ENCODE peak calls at places on chromosomes 3 and 15, in nine cellular contexts. P is GM23338, H is HCT116, B is GM23248, I is hepatocyte, G is MM.1S, Q is SK-N-SH, S is PC-9, T is PC-3. Y is an unnamed sample. For H3K9me2, the result is how much of the 10 kb centered on the place peaks cover.

GRCh38 chr3:44557074-44557473 is 2.1 kb downstream of the ZKSCAN7 start:
- DNase-seq in H (no peak), G (no peak), P (no peak), S (no peak), T (no peak), Q (no peak), B (no peak), I (no peak), Y (no peak)

GRCh38 chr15:26889298-26889898 is 22.5 kb downstream of the GABRA5 start:
- DNase-seq in G (peak), P (peak), I (peak), Q (peak), H (peak), S (no peak), B (peak), T (peak), Y (peak)

GRCh38 chr3:72766866-72767265 is 81.4 kb downstream of the SHQ1 start:
- DNase-seq in P (peak), B (no peak), S (no peak), Q (no peak), H (no peak), I (no peak), T (no peak), G (no peak), Y (no peak)

GRCh38 chr3:161821591-161821990 is 325.0 kb downstream of the OTOL1 start:
- DNase-seq in P (no peak), Q (no peak), I (no peak), G (no peak), S (no peak), B (no peak), T (peak), H (no peak), Y (no peak)

GRCh38 chr15:66027268-66027806 is 158.0 kb downstream of the RAB11A start:
- DNase-seq in S (peak), H (peak), P (no peak), T (peak), B (no peak), G (no peak), Q (no peak), I (no peak), Y (no peak)

GRCh38 chr3:52623234-52623792 is 62.4 kb downstream of the PBRM1 start:
- DNase-seq in G (no peak), H (no peak), T (no peak), I (no peak), P (no peak), B (no peak), S (no peak), Q (no peak), Y (no peak)

GRCh38 chr15:43896543-43896942 is 69.7 kb downstream of the WDR76 start:
- DNase-seq in T (peak), Q (no peak), I (no peak), H (no peak), G (no peak), S (no peak), B (no peak), P (no peak), Y (no peak)

GRCh38 chr3:129736070-129736469 is 129.6 kb upstream of the PLXND1 start:
- DNase-seq in P (no peak), H (no peak), S (no peak), T (no peak), Q (no peak), B (no peak), G (no peak), I (no peak), Y (no peak)

GRCh38 chr3:124281453-124282316 is 289.8 kb upstream of the ROPN1 start:
- DNase-seq in P (peak), H (no peak), T (peak), B (peak), Q (peak), G (peak), I (peak), S (no peak), Y (peak)

GRCh38 chr15:50302581-50302980 is 37.1 kb upstream of the HDC start:
- DNase-seq in S (no peak), I (no peak), Q (no peak), P (no peak), B (no peak), H (no peak), T (no peak), G (no peak), Y (no peak)

GRCh38 chr3:20186600-20187004 is 596 bp upstream of the SGO1 start:
- DNase-seq in H (no peak), I (peak), B (peak), S (no peak), T (no peak), G (no peak), Q (peak), P (peak), Y (no peak)

GRCh38 chr15:24955549-24955929 is 752 bp downstream of the SNRPN start:
- DNase-seq in P (no peak), T (no peak), I (peak), Q (peak), S (no peak), B (no peak), H (no peak), G (no peak), Y (no peak)

GRCh38 chr3:32460031-32460749 is 42.5 kb downstream of the CMTM6 start:
- DNase-seq in S (no peak), B (no peak), I (peak), T (no peak), P (peak), H (no peak), G (peak), Q (no peak), Y (peak)

GRCh38 chr3:43858052-43858701 is 167.4 kb downstream of the ABHD5 start:
- DNase-seq in B (no peak), I (no peak), Q (no peak), S (no peak), T (no peak), P (peak), H (no peak), G (peak), Y (no peak)

GRCh38 chr3:171028025-171028778 is 1.7 kb upstream of the SLC2A2 start:
- DNase-seq in S (peak), B (peak), Q (peak), T (no peak), H (no peak), P (peak), G (no peak), I (peak), Y (no peak)

GRCh38 chr15:80093854-80094418 is 34.5 kb downstream of the ZFAND6 start:
- DNase-seq in S (no peak), B (no peak), P (peak), H (no peak), I (peak), G (no peak), T (peak), Q (peak), Y (no peak)

GRCh38 chr3:58049143-58049785 is 41.0 kb downstream of the FLNB start:
- DNase-seq in B (peak), G (no peak), Q (no peak), T (peak), I (peak), P (peak), H (peak), S (peak), Y (no peak)

GRCh38 chr15:79479616-79480015 is 47.5 kb downstream of the MINAR1 start:
- DNase-seq in P (no peak), Q (no peak), H (no peak), G (no peak), T (no peak), S (no peak), B (no peak), I (no peak), Y (no peak)

GRCh38 chr3:33915796-33916589 is 117.6 kb downstream of the PDCD6IP start:
- DNase-seq in S (no peak), G (no peak), I (no peak), P (peak), T (peak), Q (peak), H (no peak), B (peak), Y (peak)

GRCh38 chr15:64599716-64600115 is 139.3 kb downstream of the ZNF609 start:
- DNase-seq in S (no peak), B (peak), I (no peak), H (no peak), Q (no peak), T (peak), P (no peak), G (no peak), Y (no peak)

GRCh38 chr3:71859128-71859519 is 74.2 kb upstream of the PROK2 start:
- DNase-seq in H (peak), G (peak), P (peak), Q (peak), I (peak), B (peak), T (peak), S (no peak), Y (peak)

GRCh38 chr3:101036213-101036618 is 43.0 kb upstream of the ABI3BP start:
- DNase-seq in G (no peak), H (peak), B (peak), I (peak), T (peak), Q (no peak), P (peak), S (peak), Y (no peak)

GRCh38 chr15:33722005-33722672 is 246.2 kb upstream of the CHRM5 start:
- DNase-seq in G (no peak), I (no peak), Q (no peak), T (peak), P (no peak), S (no peak), B (peak), H (no peak), Y (peak)

GRCh38 chr3:134136604-134137003 is 106.9 kb upstream of the SLCO2A1 start:
- DNase-seq in B (no peak), G (no peak), T (no peak), P (no peak), I (no peak), H (no peak), S (no peak), Q (no peak), Y (no peak)

GRCh38 chr3:197878427-197878826 is 71.6 kb upstream of the RPL35A start:
- DNase-seq in S (no peak), T (no peak), P (no peak), H (no peak), B (no peak), I (no peak), G (no peak), Q (no peak), Y (no peak)

GRCh38 chr3:47850062-47850802 is 47.3 kb downstream of the DHX30 start:
- DNase-seq in Q (peak), G (no peak), B (peak), I (peak), S (no peak), T (peak), H (no peak), P (peak), Y (peak)

GRCh38 chr3:152268501-152269422 is at the start of gene MBNL1:
- DNase-seq in S (peak), B (peak), Q (peak), G (peak), T (peak), I (peak), P (peak), H (peak), Y (peak)

GRCh38 chr3:51388286-51389029 is 2.6 kb upstream of the RBM15B start:
- DNase-seq in B (peak), S (peak), I (peak), H (peak), G (no peak), P (peak), T (peak), Q (no peak), Y (peak)

GRCh38 chr15:77091072-77091471 is 20.2 kb upstream of the TSPAN3 start:
- DNase-seq in P (no peak), I (no peak), G (no peak), S (no peak), T (no peak), B (no peak), Q (no peak), H (no peak), Y (no peak)

GRCh38 chr3:143511174-143511879 is 336.9 kb downstream of the SLC9A9 start:
- DNase-seq in H (no peak), G (no peak), Q (no peak), S (no peak), B (no peak), P (no peak), T (no peak), I (no peak), Y (no peak)

GRCh38 chr15:101698314-101698713 is 26.0 kb downstream of the TARS3 start:
- DNase-seq in H (no peak), Q (no peak), I (no peak), S (no peak), B (peak), G (no peak), P (no peak), T (no peak), Y (no peak)

GRCh38 chr15:36707884-36708430 is 128.5 kb downstream of the CDIN1 start:
- DNase-seq in T (no peak), G (no peak), H (no peak), S (no peak), Q (no peak), B (no peak), I (no peak), P (peak), Y (no peak)
- H3K9me2 ChIP-seq in T (under half), G (under half), H (under half), S (under half), Q (under half), B (under half), I (under half), P (under half), Y (under half)

DNA sequence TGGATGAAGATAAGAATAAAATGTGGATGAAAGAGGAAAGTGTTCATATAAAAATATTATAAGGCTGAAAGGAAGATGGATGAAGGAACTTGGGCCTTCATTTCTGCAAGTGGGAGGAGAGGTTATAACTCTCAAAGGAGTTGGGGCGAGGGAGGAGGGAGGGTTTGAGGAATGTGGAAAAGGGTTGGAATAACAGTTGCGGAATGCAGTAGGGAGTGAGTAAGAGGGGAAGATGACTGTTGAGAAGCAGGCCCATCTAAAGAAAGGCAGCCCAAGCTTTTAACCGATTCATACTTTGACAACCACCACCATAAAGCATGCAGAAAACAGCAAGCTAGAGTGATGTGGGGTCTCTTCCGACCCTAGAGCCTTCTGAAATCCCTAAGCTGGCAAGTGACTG is 8.3 kb upstream of the TM4SF4 start:
- DNase-seq in Q (no peak), B (peak), S (no peak), H (no peak), P (peak), I (no peak), T (peak), G (no peak), Y (no peak)
- H2AFZ ChIP-seq in Q (peak), B (peak), S (no peak), H (no peak), P (peak), I (no peak), T (peak), G (no peak), Y (no peak)

GRCh38 chr15:63408514-63408913 is 26.9 kb upstream of the CA12 start:
- DNase-seq in P (no peak), I (no peak), B (peak), H (no peak), T (no peak), Q (no peak), G (no peak), S (no peak), Y (no peak)

GRCh38 chr15:63405683-63406456 is 24.2 kb upstream of the CA12 start:
- DNase-seq in Q (no peak), H (no peak), B (no peak), G (no peak), P (no peak), I (no peak), S (no peak), T (no peak), Y (peak)

GRCh38 chr15:63405159-63405558 is 23.5 kb upstream of the CA12 start:
- DNase-seq in H (no peak), Q (no peak), S (no peak), T (no peak), G (no peak), P (no peak), B (no peak), I (no peak), Y (no peak)

GRCh38 chr15:63407612-63408011 is 26.0 kb upstream of the CA12 start:
- DNase-seq in T (peak), B (no peak), I (no peak), Q (peak), P (no peak), H (no peak), G (no peak), S (no peak), Y (no peak)

GRCh38 chr15:63409179-63409578 is 27.5 kb upstream of the CA12 start:
- DNase-seq in H (no peak), Q (no peak), B (no peak), P (no peak), S (no peak), G (no peak), T (no peak), I (no peak), Y (no peak)
- H3K9me2 ChIP-seq in H (under half), Q (under half), B (under half), P (under half), S (under half), G (under half), T (under half), I (under half), Y (under half)

GRCh38 chr3:8266679-8267267 is 234.8 kb upstream of the LMCD1 start:
- DNase-seq in P (peak), T (peak), I (no peak), G (no peak), B (peak), Q (no peak), H (no peak), S (peak), Y (peak)
- H2AFZ ChIP-seq in P (no peak), T (no peak), I (no peak), G (no peak), B (no peak), Q (no peak), H (no peak), S (no peak), Y (no peak)

DNA sequence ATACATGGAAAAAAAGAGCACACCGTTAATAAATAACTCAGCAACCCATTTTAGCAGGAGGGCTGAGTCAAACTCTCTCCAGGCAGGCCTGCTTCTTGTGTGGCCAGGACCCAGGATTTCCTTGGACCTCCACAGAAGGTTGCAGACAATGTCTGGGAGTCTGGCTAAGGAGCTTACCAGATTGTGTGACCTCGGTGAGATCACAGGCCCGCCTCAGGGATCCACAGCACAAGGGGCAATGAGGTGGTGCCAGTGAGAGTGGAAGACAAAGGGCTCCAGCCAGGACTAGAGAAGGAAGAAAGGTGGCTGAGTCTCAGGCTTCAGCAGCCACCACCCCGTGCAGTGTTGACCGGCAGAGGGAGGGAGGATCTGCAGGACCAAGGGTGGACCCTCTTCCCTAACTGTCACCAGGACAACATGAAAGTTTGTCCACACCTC is 32.2 kb upstream of the SEC22A start:
- DNase-seq in T (no peak), G (no peak), Q (no peak), I (no peak), H (no peak), B (peak), S (no peak), P (peak), Y (no peak)
- H3K9me2 ChIP-seq in T (under half), G (under half), Q (under half), I (under half), H (under half), B (under half), S (under half), P (under half), Y (under half)

GRCh38 chr3:67683522-67683921 is 29.1 kb upstream of the SUCLG2 start:
- DNase-seq in P (no peak), B (no peak), G (no peak), T (no peak), H (no peak), S (no peak), Q (no peak), I (no peak), Y (peak)

GRCh38 chr3:67688231-67688630 is 33.8 kb upstream of the SUCLG2 start:
- DNase-seq in T (no peak), G (no peak), I (no peak), H (no peak), Q (no peak), P (no peak), B (no peak), S (no peak), Y (no peak)

GRCh38 chr3:67689806-67690205 is 35.4 kb upstream of the SUCLG2 start:
- DNase-seq in H (no peak), Q (no peak), P (no peak), G (no peak), I (no peak), T (no peak), S (no peak), B (no peak), Y (no peak)

GRCh38 chr3:67686067-67686466 is 31.7 kb upstream of the SUCLG2 start:
- DNase-seq in G (no peak), Q (no peak), I (no peak), P (no peak), S (no peak), T (no peak), B (no peak), H (no peak), Y (peak)

DNA sequence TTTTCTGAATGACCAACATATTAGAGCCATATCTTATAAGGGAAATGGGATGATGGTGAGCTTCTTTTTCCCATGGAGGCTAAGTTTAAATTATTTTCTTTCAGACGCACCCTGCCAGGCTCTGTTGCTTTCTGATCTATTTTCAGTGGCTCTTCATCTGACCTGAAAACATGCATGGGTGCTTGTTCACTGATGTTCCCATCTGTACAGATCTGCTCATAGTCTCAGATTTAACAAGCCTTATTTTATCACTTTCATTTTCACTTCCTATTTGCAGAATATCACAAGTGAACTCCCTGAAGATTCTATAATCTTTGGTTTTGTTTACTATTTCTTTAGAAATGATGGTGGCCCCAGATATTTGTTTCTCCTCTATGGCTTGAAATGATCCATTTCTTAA is 31.1 kb upstream of the SUCLG2 start:
- DNase-seq in S (no peak), P (no peak), Q (no peak), G (peak), B (no peak), H (no peak), I (no peak), T (no peak), Y (peak)
- H2AFZ ChIP-seq in S (no peak), P (no peak), Q (no peak), G (peak), B (no peak), H (no peak), I (no peak), T (no peak), Y (peak)

DNA sequence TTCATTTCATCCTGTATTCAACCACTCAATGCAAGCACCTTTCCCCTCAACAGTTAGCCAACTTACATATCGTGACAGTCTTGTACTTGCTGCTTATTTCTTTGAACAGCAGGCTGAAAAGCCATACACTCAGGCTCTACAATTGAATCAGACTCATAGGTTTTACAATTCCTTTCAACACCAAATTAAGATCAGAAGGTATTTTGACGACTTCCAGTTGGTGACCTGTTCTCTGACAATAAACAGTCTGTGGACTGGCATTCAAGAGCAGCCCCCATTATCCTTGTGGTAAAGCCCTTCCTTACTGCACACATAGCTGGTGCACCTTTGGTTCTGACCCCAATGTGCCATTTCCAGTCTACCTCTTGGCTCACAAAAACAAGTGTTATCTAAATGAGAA is 140.0 kb upstream of the MB21D2 start:
- DNase-seq in H (no peak), Q (no peak), G (no peak), S (peak), I (no peak), T (no peak), P (no peak), B (no peak), Y (no peak)
- H3K9me2 ChIP-seq in H (under half), Q (under half), G (under half), S (under half), I (under half), T (under half), P (under half), B (under half), Y (under half)

DNA sequence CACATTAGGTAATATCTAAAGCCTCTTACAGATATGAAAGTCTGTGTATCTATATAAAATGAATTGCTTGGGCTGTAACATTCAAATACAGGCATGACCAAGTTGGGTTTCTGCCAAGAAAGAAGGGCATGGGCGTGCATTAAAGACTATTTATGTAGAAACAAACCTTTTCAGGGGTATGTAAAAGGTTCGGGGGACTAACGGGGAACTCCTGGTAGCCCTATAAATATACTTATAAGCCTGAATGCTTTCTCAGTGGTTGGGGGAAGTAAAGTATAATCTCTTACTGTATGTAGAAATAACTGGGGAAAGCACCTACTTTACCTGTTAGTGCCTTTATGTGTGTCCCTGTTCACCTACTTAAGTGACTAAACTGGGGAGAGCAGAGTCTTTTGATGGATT is 154.5 kb upstream of the TBL1XR1 start:
- DNase-seq in P (no peak), B (no peak), I (no peak), T (no peak), Q (no peak), H (no peak), S (no peak), G (peak), Y (peak)
- H2AFZ ChIP-seq in P (no peak), B (no peak), I (peak), T (no peak), Q (no peak), H (no peak), S (no peak), G (peak), Y (peak)